ENCODE peak calls at places on chromosomes 4 and X, in four cellular contexts. M, A, K and R are unnamed samples.
A peak's percentile ranks its signal among the peaks of the same experiment; 100 is the strongest.

GRCh38 chr4:98284640-98285046 is 23.5 kb downstream of the RAP1GDS1 start:
- DNase-seq in M (no peak), A (peak; percentile 91), K (no peak), R (no peak)

GRCh38 chrX:68419934-68420333 is 13.4 kb downstream of the OPHN1 start:
- DNase-seq in M (no peak), A (no peak), K (no peak), R (no peak)

GRCh38 chr4:130071746-130072145 is 975.8 kb downstream of the C4orf33 start:
- DNase-seq in M (no peak), A (no peak), K (no peak), R (no peak)

GRCh38 chr4:110944501-110944900 is 321.6 kb upstream of the PITX2 start:
- DNase-seq in M (no peak), A (no peak), K (no peak), R (no peak)

GRCh38 chr4:186029731-186030421 is 39.1 kb upstream of the TLR3 start:
- DNase-seq in M (no peak), A (peak; percentile 30), K (no peak), R (no peak)

GRCh38 chr4:97912151-97912550 is 231.1 kb downstream of the STPG2 start:
- DNase-seq in M (peak; percentile 34), A (no peak), K (no peak), R (no peak)

GRCh38 chr4:101328063-101328602 is 19.2 kb downstream of the PPP3CA start:
- DNase-seq in M (no peak), A (peak; percentile 21), K (peak; percentile 67), R (peak; percentile 77)

GRCh38 chr4:109497511-109497910 is 62.5 kb upstream of the MCUB start:
- DNase-seq in M (no peak), A (no peak), K (no peak), R (no peak)

GRCh38 chr4:24321637-24322036 is 262.7 kb downstream of the DHX15 start:
- DNase-seq in M (no peak), A (peak; percentile 88), K (no peak), R (no peak)

GRCh38 chr4:20418865-20419451 is 167.3 kb downstream of the SLIT2 start:
- DNase-seq in M (peak; percentile 45), A (peak; percentile 48), K (peak; percentile 62), R (peak; percentile 29)

GRCh38 chrX:63128509-63128908 is 222.6 kb downstream of the SPIN4 start:
- DNase-seq in M (no peak), A (peak; percentile 33), K (peak; percentile 39), R (peak; percentile 9)

GRCh38 chr4:152785639-152786517 is 6.1 kb downstream of the ARFIP1 start:
- DNase-seq in M (no peak), A (no peak), K (peak; percentile 38), R (no peak)

GRCh38 chr4:30866907-30867306 is 146.7 kb downstream of the PCDH7 start:
- DNase-seq in M (peak; percentile 23), A (no peak), K (no peak), R (no peak)

GRCh38 chr4:55722132-55722531 is 86.0 kb upstream of the NMU start:
- DNase-seq in M (no peak), A (no peak), K (no peak), R (no peak)

GRCh38 chrX:77431227-77431626 is 16.0 kb upstream of the FGF16 start:
- DNase-seq in M (no peak), A (peak; percentile 18), K (no peak), R (no peak)

GRCh38 chr4:17562157-17562556 is 14.8 kb upstream of the LAP3 start:
- DNase-seq in M (no peak), A (peak; percentile 28), K (peak; percentile 12), R (no peak)

GRCh38 chr4:66178901-66179300 is 508.6 kb upstream of the EPHA5 start:
- DNase-seq in M (peak; percentile 12), A (peak; percentile 18), K (no peak), R (no peak)

GRCh38 chrX:74178536-74178935 is 125.4 kb upstream of the ZCCHC13 start:
- DNase-seq in M (no peak), A (peak; percentile 35), K (no peak), R (no peak)

GRCh38 chrX:45068555-45068954 is 132.1 kb downstream of the DIPK2B start:
- DNase-seq in M (no peak), A (no peak), K (peak; percentile 60), R (peak; percentile 60)

GRCh38 chrX:53330331-53330730 is 48.9 kb upstream of the IQSEC2 start:
- DNase-seq in M (no peak), A (no peak), K (no peak), R (no peak)
- H3K27me3 ChIP-seq in M (peaks cover 32% of the 10 kb centered on the region), A (no peaks in the 10 kb centered on the region), K (peaks cover 11% of the 10 kb centered on the region), R (no peaks in the 10 kb centered on the region)

GRCh38 chrX:14228611-14229010 is 198.9 kb upstream of the GEMIN8 start:
- DNase-seq in M (no peak), A (no peak), K (no peak), R (no peak)
- H3K27me3 ChIP-seq in M (no peaks in the 10 kb centered on the region), A (no peaks in the 10 kb centered on the region), K (no peaks in the 10 kb centered on the region), R (no peaks in the 10 kb centered on the region)

GRCh38 chr4:151638295-151638858 is 122.4 kb downstream of the GATB start:
- DNase-seq in M (no peak), A (no peak), K (no peak), R (no peak)
- H3K27me3 ChIP-seq in M (no peaks in the 10 kb centered on the region), A (no peaks in the 10 kb centered on the region), K (peaks cover 6% of the 10 kb centered on the region), R (no peaks in the 10 kb centered on the region)

GRCh38 chr4:73943555-73943954 is 38.3 kb downstream of the PF4 start:
- DNase-seq in M (no peak), A (peak; percentile 82), K (no peak), R (no peak)
- H3K27me3 ChIP-seq in M (no peaks in the 10 kb centered on the region), A (peaks cover 100% of the 10 kb centered on the region), K (no peaks in the 10 kb centered on the region), R (peaks cover 6% of the 10 kb centered on the region)